ENCODE peak calls at places on chromosomes 11 and 22, in four cellular contexts. F is RWPE2, J is epithelial cell of proximal tubule, S is uterus. Y is an unnamed sample.

GRCh38 chr22:38505595-38506117 is 455 bp downstream of the DDX17 start:
- DNase-seq in F (no peak), J (no peak), S (peak), Y (no peak)

GRCh38 chr11:86234831-86235461 is 9.6 kb upstream of the EED start:
- DNase-seq in F (no peak), J (no peak), S (no peak), Y (no peak)

GRCh38 chr11:62544521-62545436 is 1.8 kb downstream of the AHNAK start:
- DNase-seq in F (peak), J (no peak), S (no peak), Y (no peak)

GRCh38 chr11:122491486-122491885 is 164.0 kb upstream of the UBASH3B start:
- DNase-seq in F (no peak), J (no peak), S (no peak), Y (no peak)

GRCh38 chr11:46335858-46336600 is 11.2 kb upstream of the DGKZ start:
- DNase-seq in F (peak), J (no peak), S (no peak), Y (no peak)

GRCh38 chr11:70586261-70587094 is 188.1 kb downstream of the CTTN start:
- DNase-seq in F (peak), J (no peak), S (no peak), Y (peak)

GRCh38 chr11:32429477-32429876 is 5.9 kb downstream of the WT1 start:
- DNase-seq in F (no peak), J (no peak), S (no peak), Y (no peak)

GRCh38 chr11:24697722-24698121 is 200.9 kb downstream of the LUZP2 start:
- DNase-seq in F (no peak), J (peak), S (no peak), Y (no peak)

GRCh38 chr11:10623797-10624761 is 55.6 kb upstream of the LYVE1 start:
- DNase-seq in F (no peak), J (no peak), S (no peak), Y (no peak)

GRCh38 chr11:35786918-35787557 is 124.5 kb downstream of the TRIM44 start:
- DNase-seq in F (no peak), J (no peak), S (no peak), Y (no peak)

GRCh38 chr11:48098024-48098423 is 117.7 kb downstream of the PTPRJ start:
- DNase-seq in F (no peak), J (no peak), S (no peak), Y (no peak)

GRCh38 chr22:24271406-24271760 is 752 bp downstream of the SPECC1L start:
- DNase-seq in F (no peak), J (no peak), S (no peak), Y (no peak)

GRCh38 chr11:69302447-69302846 is 8.5 kb downstream of the MYEOV start:
- DNase-seq in F (no peak), J (no peak), S (no peak), Y (peak)

GRCh38 chr11:102147031-102147430 is 36.8 kb downstream of the YAP1 start:
- DNase-seq in F (no peak), J (no peak), S (no peak), Y (no peak)

GRCh38 chr11:31783264-31783663 is 27.9 kb downstream of the PAX6 start:
- DNase-seq in F (no peak), J (no peak), S (no peak), Y (no peak)

GRCh38 chr11:86999859-87000753 is 37.6 kb upstream of the TMEM135 start:
- DNase-seq in F (no peak), J (no peak), S (no peak), Y (no peak)

GRCh38 chr11:128334311-128335044 is 252.9 kb downstream of the ETS1 start:
- DNase-seq in F (no peak), J (no peak), S (peak), Y (no peak)

GRCh38 chr11:35126000-35126878 is 12.7 kb upstream of the CD44 start:
- DNase-seq in F (no peak), J (no peak), S (no peak), Y (no peak)

GRCh38 chr22:24703101-24703500 is 71.4 kb downstream of the PIWIL3 start:
- DNase-seq in F (no peak), J (no peak), S (no peak), Y (no peak)

GRCh38 chr11:63614136-63614664 is at the start of gene PLAAT3:
- DNase-seq in F (no peak), J (no peak), S (peak), Y (no peak)

GRCh38 chr11:94049351-94049750 is 28.2 kb downstream of the HEPHL1 start:
- DNase-seq in F (no peak), J (no peak), S (no peak), Y (no peak)

GRCh38 chr11:71153005-71153395 is 99.4 kb downstream of the SHANK2 start:
- DNase-seq in F (no peak), J (peak), S (no peak), Y (no peak)

GRCh38 chr22:19765477-19766234 is 5.1 kb downstream of the TBX1 start:
- DNase-seq in F (no peak), J (no peak), S (no peak), Y (no peak)

GRCh38 chr22:32005453-32005852 is 37.6 kb upstream of the SLC5A1 start:
- DNase-seq in F (no peak), J (peak), S (no peak), Y (no peak)

GRCh38 chr11:27317751-27318150 is 45.3 kb downstream of the CCDC34 start:
- DNase-seq in F (no peak), J (no peak), S (no peak), Y (no peak)

GRCh38 chr11:3160252-3161031 is 4.7 kb downstream of the OSBPL5 start:
- DNase-seq in F (no peak), J (peak), S (peak), Y (peak)

GRCh38 chr11:36308577-36308976 is 12.5 kb downstream of the PRR5L start:
- DNase-seq in F (no peak), J (peak), S (no peak), Y (no peak)

GRCh38 chr11:93652161-93652597 is 9.3 kb upstream of the CEP295 start:
- DNase-seq in F (no peak), J (no peak), S (no peak), Y (no peak)

GRCh38 chr11:108788565-108789199 is 123.8 kb downstream of the DDX10 start:
- DNase-seq in F (no peak), J (no peak), S (no peak), Y (no peak)

GRCh38 chr22:35197071-35197470 is 60.2 kb upstream of the HMGXB4 start:
- DNase-seq in F (no peak), J (no peak), S (no peak), Y (no peak)

DNA sequence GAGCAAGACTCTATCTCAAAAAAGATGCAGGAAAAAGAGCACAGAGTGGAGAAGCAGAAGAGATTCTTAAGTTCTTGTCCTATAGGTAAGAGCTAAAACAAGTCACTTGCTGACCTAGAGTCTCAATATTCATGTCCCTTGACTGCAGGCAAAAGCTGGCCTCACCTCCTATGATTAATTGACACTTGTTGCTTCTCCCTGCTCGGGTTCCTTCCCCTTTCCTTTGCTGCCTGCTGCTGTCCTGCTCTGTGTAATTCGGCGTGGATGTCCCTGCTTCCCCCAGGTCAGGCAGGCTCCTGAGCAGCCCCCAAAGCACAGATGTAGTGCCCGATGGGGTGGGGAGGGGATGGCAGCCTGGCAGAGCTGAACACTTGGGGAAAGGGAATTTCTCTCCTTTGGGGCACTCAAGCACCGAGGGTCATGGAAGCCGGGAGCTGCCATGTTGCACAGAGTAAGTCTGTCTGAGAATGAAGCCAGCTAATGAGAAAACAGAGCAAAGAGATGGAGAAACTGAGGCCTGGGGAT is 60.8 kb upstream of the NUP50 start:
- DNase-seq in F (no peak), J (no peak), S (no peak), Y (peak)
- TF ChIP-seq CTCF in F (no peak), J (no peak), S (no peak), Y (no peak)

DNA sequence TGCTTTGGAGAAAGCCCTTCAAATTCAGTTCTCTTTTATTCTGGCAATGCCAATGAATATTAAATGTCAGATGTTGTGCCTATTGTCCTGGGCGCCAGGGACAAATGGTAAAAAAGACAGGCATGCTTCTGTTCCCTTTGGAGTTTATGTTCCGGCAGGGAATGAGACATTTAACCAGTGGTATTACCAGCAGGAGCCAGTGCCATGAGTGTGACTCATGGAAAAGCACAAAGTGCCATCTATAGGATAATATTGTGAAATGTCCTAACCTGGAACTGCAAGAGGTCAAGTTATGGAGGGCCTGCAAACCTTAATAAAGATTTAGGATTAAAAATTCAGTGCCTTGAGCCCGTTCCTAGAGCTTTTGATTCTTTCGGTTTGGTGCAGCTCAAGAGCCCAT is 39.5 kb downstream of the REXO2 start:
- DNase-seq in F (no peak), J (no peak), S (no peak), Y (no peak)
- TF ChIP-seq CTCF in F (peak), J (no peak), S (no peak), Y (no peak)

GRCh38 chr22:36409911-36410756 is 22.4 kb upstream of the MYH9 start:
- DNase-seq in F (peak), J (no peak), S (peak), Y (no peak)
- TF ChIP-seq CTCF in F (no peak), J (no peak), S (no peak), Y (no peak)

GRCh38 chr11:111820059-111820375 is 51.4 kb downstream of the ALG9 start:
- DNase-seq in F (no peak), J (no peak), S (no peak), Y (no peak)

GRCh38 chr11:111823629-111824028 is 47.8 kb downstream of the ALG9 start:
- DNase-seq in F (no peak), J (no peak), S (no peak), Y (no peak)

GRCh38 chr11:111815489-111815888 is 49.3 kb upstream of the PPP2R1B start:
- DNase-seq in F (no peak), J (no peak), S (no peak), Y (no peak)

GRCh38 chr11:111823131-111823530 is 48.2 kb downstream of the ALG9 start:
- DNase-seq in F (no peak), J (no peak), S (no peak), Y (no peak)

DNA sequence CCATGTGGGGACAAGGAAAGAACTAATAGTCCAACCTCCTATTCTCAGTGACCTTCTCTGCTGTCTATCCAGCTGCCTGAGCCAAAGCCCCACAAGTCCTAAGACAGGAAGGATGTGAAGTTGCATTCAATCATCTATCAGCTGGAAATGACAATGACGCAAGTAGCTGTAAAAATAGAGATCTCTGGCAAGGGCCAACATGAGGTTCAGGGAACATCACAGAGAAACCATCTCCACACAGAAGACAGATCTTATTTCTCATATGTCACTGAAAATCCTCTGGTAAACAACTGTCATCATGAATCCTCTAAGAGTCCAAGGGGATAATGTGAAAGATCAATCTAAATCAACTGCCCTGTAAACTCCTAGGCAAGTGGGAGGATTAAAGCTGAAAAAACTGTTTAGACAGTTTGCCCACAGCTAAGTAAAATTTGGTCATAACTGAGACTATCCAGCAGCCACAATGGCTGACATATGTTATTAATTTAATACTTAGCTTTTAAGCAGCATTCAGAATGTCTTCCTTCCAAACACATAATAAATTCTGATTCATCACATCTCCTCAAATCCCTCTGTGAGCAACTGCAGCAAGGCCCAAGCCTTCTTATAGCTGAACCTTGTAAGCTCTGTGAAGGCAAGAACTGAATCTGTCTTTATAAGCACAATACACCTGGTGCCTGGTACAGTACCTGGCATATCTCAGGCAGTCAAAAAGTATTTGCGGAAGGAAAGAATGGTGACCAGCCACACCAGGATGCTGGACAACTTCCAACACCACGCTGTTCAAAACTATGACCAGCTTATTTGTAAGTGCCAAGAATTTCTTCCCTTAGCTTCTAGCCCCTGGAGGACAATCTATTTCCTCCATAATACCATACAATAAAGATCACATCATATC is 52.0 kb downstream of the ALG9 start:
- DNase-seq in F (no peak), J (no peak), S (peak), Y (no peak)
- TF ChIP-seq CTCF in F (no peak), J (no peak), S (no peak), Y (no peak)

GRCh38 chr22:37074537-37074936 is 23.0 kb downstream of the KCTD17 start:
- DNase-seq in F (no peak), J (no peak), S (no peak), Y (no peak)
- TF ChIP-seq CTCF in F (no peak), J (no peak), S (no peak), Y (no peak)

GRCh38 chr11:120547871-120548681 is 36.5 kb downstream of the GRIK4 start:
- DNase-seq in F (peak), J (peak), S (peak), Y (peak)
- TF ChIP-seq CTCF in F (no peak), J (no peak), S (no peak), Y (peak)

Y was measured in chondrocyte.